ENCODE peak calls at places on chromosomes 6 and 20, in eight cellular contexts. N is Kasumi-1, Y is NCI-H774, I is NCI-H2171 treated with DMSO at 0.1 percent for 48 hours, O is NCI-H1417, U is amniotic stem cell, S is neural crest cell, R is adipocyte. X is an unnamed sample.

GRCh38 chr6:169646906-169647567 is 54.8 kb downstream of the WDR27 start:
- DNase-seq in Y (no peak), U (no peak), R (no peak), N (no peak), S (no peak), I (no peak), O (no peak), X (no peak)

GRCh38 chr20:14785065-14785743 is 447.8 kb upstream of the FLRT3 start:
- DNase-seq in Y (no peak), S (no peak), I (no peak), R (no peak), O (no peak), U (no peak), N (no peak), X (no peak)

GRCh38 chr20:63124092-63124781 is 91.7 kb downstream of the YTHDF1 start:
- DNase-seq in I (no peak), U (no peak), N (no peak), S (no peak), Y (no peak), O (no peak), R (no peak), X (peak)

GRCh38 chr6:109295766-109296156 is 86.5 kb downstream of the CD164 start:
- DNase-seq in O (no peak), Y (no peak), U (no peak), S (no peak), I (no peak), N (no peak), R (no peak), X (no peak)

GRCh38 chr20:56949318-56949717 is 317.1 kb downstream of the BMP7 start:
- DNase-seq in U (no peak), I (no peak), Y (no peak), R (no peak), S (no peak), N (no peak), O (no peak), X (peak)

GRCh38 chr20:38211200-38212097 is 46.4 kb upstream of the TGM2 start:
- DNase-seq in Y (no peak), R (no peak), O (no peak), N (no peak), S (no peak), I (no peak), U (no peak), X (no peak)

GRCh38 chr20:766906-767305 is 1.4 kb downstream of the SLC52A3 start:
- DNase-seq in Y (no peak), S (no peak), U (no peak), R (no peak), O (no peak), I (no peak), N (no peak), X (no peak)

GRCh38 chr20:53750827-53751393 is 157.3 kb upstream of the ZNF217 start:
- DNase-seq in N (no peak), Y (no peak), S (no peak), I (peak), U (no peak), R (peak), O (no peak), X (no peak)

GRCh38 chr6:56860466-56860865 is 94.4 kb upstream of the BEND6 start:
- DNase-seq in Y (no peak), O (peak), I (no peak), U (no peak), S (no peak), N (no peak), R (peak), X (no peak)

GRCh38 chr6:150142304-150142656 is 564 bp upstream of the PPP1R14C start:
- DNase-seq in U (peak), S (no peak), N (no peak), O (no peak), I (peak), Y (no peak), R (peak), X (no peak)